ENCODE peak calls at places on chromosomes 7 and 10, in six cellular contexts. X is PC-9, Z is AG04450, T is ovary, B is right cardiac atrium, N is brain microvascular endothelial cell. R is an unnamed sample.

GRCh38 chr10:44325157-44325556 is 59.7 kb downstream of the CXCL12 start:
- DNase-seq in X (no peak), Z (no peak), T (no peak), B (no peak), N (no peak), R (no peak)

GRCh38 chr7:44278451-44279161 is 46.8 kb downstream of the CAMK2B start:
- DNase-seq in X (no peak), Z (peak), T (peak), B (peak), N (peak), R (peak)

GRCh38 chr10:79106651-79107050 is 37.9 kb downstream of the ZMIZ1 start:
- DNase-seq in X (no peak), Z (no peak), T (no peak), B (no peak), N (no peak), R (no peak)

GRCh38 chr10:89574348-89574747 is 39.0 kb upstream of the SLC16A12 start:
- DNase-seq in X (no peak), Z (no peak), T (no peak), B (no peak), N (peak), R (no peak)

GRCh38 chr10:119652361-119652760 is 1.2 kb downstream of the BAG3 start:
- DNase-seq in X (no peak), Z (peak), T (no peak), B (no peak), N (no peak), R (peak)

GRCh38 chr7:99562832-99563231 is 4.4 kb downstream of the ZNF655 start:
- DNase-seq in X (peak), Z (peak), T (no peak), B (no peak), N (peak), R (peak)

GRCh38 chr7:123535517-123535916 is 1.1 kb upstream of the IQUB start:
- DNase-seq in X (no peak), Z (no peak), T (peak), B (peak), N (no peak), R (no peak)

GRCh38 chr10:128066954-128067382 is 59.3 kb downstream of the MKI67 start:
- DNase-seq in X (no peak), Z (no peak), T (no peak), B (no peak), N (no peak), R (no peak)

GRCh38 chr10:2619927-2620326 is 447.4 kb upstream of the PFKP start:
- DNase-seq in X (no peak), Z (no peak), T (no peak), B (no peak), N (no peak), R (no peak)

GRCh38 chr10:24133839-24134238 is 75.1 kb upstream of the KIAA1217 start:
- DNase-seq in X (no peak), Z (no peak), T (no peak), B (no peak), N (no peak), R (no peak)

GRCh38 chr7:70215491-70215890 is 617.2 kb downstream of the AUTS2 start:
- DNase-seq in X (no peak), Z (no peak), T (no peak), B (no peak), N (no peak), R (no peak)

GRCh38 chr7:128841961-128842673 is 11.9 kb downstream of the FLNC start:
- DNase-seq in X (peak), Z (no peak), T (peak), B (peak), N (peak), R (peak)

GRCh38 chr7:112843151-112843550 is 53.0 kb upstream of the TMEM168 start:
- DNase-seq in X (no peak), Z (no peak), T (no peak), B (no peak), N (no peak), R (no peak)

GRCh38 chr10:54594289-54594688 is 206.7 kb downstream of the PCDH15 start:
- DNase-seq in X (no peak), Z (no peak), T (no peak), B (no peak), N (no peak), R (no peak)

GRCh38 chr7:2978403-2978802 is 65.3 kb downstream of the CARD11 start:
- DNase-seq in X (no peak), Z (no peak), T (no peak), B (peak), N (no peak), R (no peak)

GRCh38 chr7:2980406-2981102 is 63.1 kb downstream of the CARD11 start:
- DNase-seq in X (no peak), Z (no peak), T (no peak), B (peak), N (no peak), R (no peak)

GRCh38 chr7:2979276-2979675 is 64.4 kb downstream of the CARD11 start:
- DNase-seq in X (no peak), Z (no peak), T (no peak), B (no peak), N (no peak), R (no peak)

GRCh38 chr7:2981103-2981480 is 62.6 kb downstream of the CARD11 start:
- DNase-seq in X (no peak), Z (no peak), T (no peak), B (no peak), N (no peak), R (no peak)

GRCh38 chr7:2979951-2980350 is 63.7 kb downstream of the CARD11 start:
- DNase-seq in X (no peak), Z (no peak), T (no peak), B (no peak), N (no peak), R (no peak)
- H3K27ac ChIP-seq in X (no peak), Z (no peak), T (no peak), B (no peak), N (no peak), R (no peak)

GRCh38 chr7:105003275-105003674 is 10.7 kb upstream of the KMT2E start:
- DNase-seq in X (peak), Z (no peak), T (no peak), B (no peak), N (peak), R (peak)
- H3K4me3 ChIP-seq in X (no peak), Z (no peak), T (peak), B (no peak), N (peak), R (no peak)

GRCh38 chr7:135074096-135074495 is 73.8 kb upstream of the TMEM140 start:
- DNase-seq in X (no peak), Z (no peak), T (no peak), B (no peak), N (no peak), R (no peak)
- H3K27ac ChIP-seq in X (no peak), Z (no peak), T (no peak), B (no peak), N (no peak), R (no peak)

GRCh38 chr7:116273283-116273917 is 63.1 kb downstream of the TES start:
- DNase-seq in X (peak), Z (no peak), T (no peak), B (no peak), N (no peak), R (no peak)
- H3K4me3 ChIP-seq in X (no peak), Z (no peak), T (no peak), B (no peak), N (no peak), R (no peak)

GRCh38 chr10:74827694-74828093 is 1.3 kb downstream of the KAT6B start:
- DNase-seq in X (no peak), Z (no peak), T (peak), B (no peak), N (no peak), R (no peak)

GRCh38 chr10:74825371-74826141 is 844 bp upstream of the KAT6B start:
- DNase-seq in X (no peak), Z (no peak), T (no peak), B (no peak), N (no peak), R (peak)

GRCh38 chr10:74825033-74825370 is 1.4 kb upstream of the KAT6B start:
- DNase-seq in X (no peak), Z (no peak), T (peak), B (no peak), N (no peak), R (peak)

GRCh38 chr10:74827045-74827441 is 643 bp downstream of the KAT6B start:
- DNase-seq in X (no peak), Z (no peak), T (no peak), B (no peak), N (no peak), R (no peak)

GRCh38 chr10:74826142-74827044 is at the start of gene KAT6B:
- DNase-seq in X (peak), Z (peak), T (peak), B (peak), N (peak), R (peak)
- H3K27ac ChIP-seq in X (peak), Z (peak), T (peak), B (peak), N (peak), R (peak)